ENCODE peak calls at places on chromosome 22, in seven cellular contexts. I is aorta; E is A172; B is KBM-7; Q is activated naive CD4-positive, alpha-beta T cell treated with Interleukin-2 at 50 U/mL for 16 hours; O is MM.1S; X is endothelial cell of umbilical vein. N is an unnamed sample.
A peak's percentile ranks its signal among the peaks of the same experiment; 100 is the strongest.

GRCh38 chr22:40605676-40606250 is 30.8 kb downstream of the MRTFA start:
- DNase-seq in I (no peak), E (no peak), B (no peak), Q (no peak), O (no peak), X (no peak), N (no peak)

GRCh38 chr22:41831828-41832552 is 915 bp upstream of the SREBF2 start:
- DNase-seq in I (no peak), E (no peak), B (peak; percentile 33), Q (no peak), O (peak; percentile 9), X (no peak), N (no peak)

GRCh38 chr22:27086080-27086479 is 428.7 kb downstream of the MIAT start:
- DNase-seq in I (no peak), E (no peak), B (no peak), Q (no peak), O (no peak), X (no peak), N (no peak)

GRCh38 chr22:44750481-44750880 is 1.9 kb upstream of the ARHGAP8 start:
- DNase-seq in I (no peak), E (no peak), B (no peak), Q (no peak), O (no peak), X (no peak), N (no peak)

GRCh38 chr22:49598338-49598737 is 229.3 kb downstream of the BRD1 start:
- DNase-seq in I (no peak), E (no peak), B (no peak), Q (no peak), O (no peak), X (no peak), N (no peak)

GRCh38 chr22:25896098-25896497 is 154.1 kb downstream of the MYO18B start:
- DNase-seq in I (no peak), E (no peak), B (no peak), Q (no peak), O (no peak), X (no peak), N (no peak)

GRCh38 chr22:20459862-20460261 is 22.2 kb upstream of the SCARF2 start:
- DNase-seq in I (no peak), E (no peak), B (no peak), Q (no peak), O (no peak), X (no peak), N (no peak)

GRCh38 chr22:50626856-50627451 is 998 bp downstream of the ARSA start:
- DNase-seq in I (no peak), E (no peak), B (no peak), Q (no peak), O (no peak), X (no peak), N (no peak)

GRCh38 chr22:39383841-39384625 is 15.5 kb upstream of the TAB1 start:
- DNase-seq in I (no peak), E (peak; percentile 19), B (no peak), Q (no peak), O (no peak), X (no peak), N (no peak)

GRCh38 chr22:35191412-35191811 is 65.9 kb upstream of the HMGXB4 start:
- DNase-seq in I (no peak), E (peak; percentile 86), B (no peak), Q (no peak), O (no peak), X (peak; percentile 59), N (peak; percentile 69)

GRCh38 chr22:20571078-20571503 is 63.7 kb downstream of the MED15 start:
- DNase-seq in I (no peak), E (no peak), B (no peak), Q (no peak), O (no peak), X (no peak), N (no peak)

GRCh38 chr22:36773935-36774334 is 2.0 kb downstream of the IFT27 start:
- DNase-seq in I (peak; percentile 2), E (peak; percentile 44), B (peak; percentile 60), Q (no peak), O (peak; percentile 15), X (peak; percentile 23), N (peak; percentile 50)

GRCh38 chr22:38418589-38418988 is 36.4 kb downstream of the KCNJ4 start:
- DNase-seq in I (no peak), E (no peak), B (no peak), Q (no peak), O (no peak), X (no peak), N (no peak)

GRCh38 chr22:42807185-42807584 is 49.9 kb downstream of the ARFGAP3 start:
- DNase-seq in I (no peak), E (no peak), B (no peak), Q (no peak), O (no peak), X (no peak), N (no peak)

GRCh38 chr22:31133911-31134310 is 6.4 kb downstream of the PLA2G3 start:
- DNase-seq in I (no peak), E (no peak), B (no peak), Q (no peak), O (no peak), X (no peak), N (no peak)

N was measured in dermis microvascular lymphatic vessel endothelial cell.